ENCODE peak calls at places on chromosome 1, in six cellular contexts. One of them, this sample, is unnamed. For H3K27me3, the result is how much of the 10 kb centered on the place peaks cover.

GRCh38 chr1:12065872-12066271 is 2.8 kb downstream of the TNFRSF8 start:
- DNase-seq in Peyer's patch: no peak
- DNase-seq in tibial nerve: no peak
- DNase-seq in prostate gland: no peak
- DNase-seq in psoas muscle: no peak
- DNase-seq in transverse colon: no peak
- DNase-seq in this sample: peak

GRCh38 chr1:156122519-156123355 is 8.2 kb downstream of the LMNA start:
- DNase-seq in Peyer's patch: peak
- DNase-seq in tibial nerve: no peak
- DNase-seq in prostate gland: peak
- DNase-seq in psoas muscle: peak
- DNase-seq in transverse colon: peak
- DNase-seq in this sample: no peak

GRCh38 chr1:201229771-201230635 is 39.4 kb downstream of the IGFN1 start:
- DNase-seq in Peyer's patch: peak
- DNase-seq in tibial nerve: no peak
- DNase-seq in prostate gland: no peak
- DNase-seq in psoas muscle: no peak
- DNase-seq in transverse colon: no peak
- DNase-seq in this sample: no peak

GRCh38 chr1:208155243-208155642 is 88.9 kb downstream of the PLXNA2 start:
- DNase-seq in Peyer's patch: no peak
- DNase-seq in tibial nerve: no peak
- DNase-seq in prostate gland: no peak
- DNase-seq in psoas muscle: no peak
- DNase-seq in transverse colon: no peak
- DNase-seq in this sample: no peak

GRCh38 chr1:152580433-152580832 is at the start of gene LCE3D:
- DNase-seq in Peyer's patch: no peak
- DNase-seq in tibial nerve: no peak
- DNase-seq in prostate gland: no peak
- DNase-seq in psoas muscle: no peak
- DNase-seq in transverse colon: no peak
- DNase-seq in this sample: no peak

GRCh38 chr1:28205243-28205642 is 27.6 kb downstream of the DNAJC8 start:
- DNase-seq in Peyer's patch: no peak
- DNase-seq in tibial nerve: no peak
- DNase-seq in prostate gland: no peak
- DNase-seq in psoas muscle: no peak
- DNase-seq in transverse colon: no peak
- DNase-seq in this sample: no peak

GRCh38 chr1:53732409-53732808 is 6.6 kb downstream of the GLIS1 start:
- DNase-seq in Peyer's patch: no peak
- DNase-seq in tibial nerve: no peak
- DNase-seq in prostate gland: no peak
- DNase-seq in psoas muscle: no peak
- DNase-seq in transverse colon: no peak
- DNase-seq in this sample: no peak

GRCh38 chr1:212062832-212063438 is 27.4 kb downstream of the DTL start:
- DNase-seq in Peyer's patch: no peak
- DNase-seq in tibial nerve: no peak
- DNase-seq in prostate gland: no peak
- DNase-seq in psoas muscle: no peak
- DNase-seq in transverse colon: no peak
- DNase-seq in this sample: peak

GRCh38 chr1:28088168-28088961 is at the start of gene EYA3:
- DNase-seq in Peyer's patch: peak
- DNase-seq in tibial nerve: peak
- DNase-seq in prostate gland: peak
- DNase-seq in psoas muscle: peak
- DNase-seq in transverse colon: peak
- DNase-seq in this sample: peak

GRCh38 chr1:15386128-15386824 is 23.4 kb upstream of the EFHD2 start:
- DNase-seq in Peyer's patch: no peak
- DNase-seq in tibial nerve: no peak
- DNase-seq in prostate gland: no peak
- DNase-seq in psoas muscle: no peak
- DNase-seq in transverse colon: no peak
- DNase-seq in this sample: no peak

GRCh38 chr1:196538473-196538872 is 69.8 kb downstream of the KCNT2 start:
- DNase-seq in Peyer's patch: no peak
- DNase-seq in tibial nerve: no peak
- DNase-seq in prostate gland: no peak
- DNase-seq in psoas muscle: no peak
- DNase-seq in transverse colon: no peak
- DNase-seq in this sample: no peak

GRCh38 chr1:13816016-13816760 is 116.2 kb downstream of the PRDM2 start:
- DNase-seq in Peyer's patch: peak
- DNase-seq in tibial nerve: no peak
- DNase-seq in prostate gland: no peak
- DNase-seq in psoas muscle: no peak
- DNase-seq in transverse colon: no peak
- DNase-seq in this sample: no peak

GRCh38 chr1:44294588-44295007 is 60.5 kb downstream of the ERI3 start:
- DNase-seq in Peyer's patch: peak
- DNase-seq in tibial nerve: peak
- DNase-seq in prostate gland: no peak
- DNase-seq in psoas muscle: peak
- DNase-seq in transverse colon: peak
- DNase-seq in this sample: no peak

GRCh38 chr1:25031966-25032667 is 102.0 kb upstream of the RUNX3 start:
- DNase-seq in Peyer's patch: peak
- DNase-seq in tibial nerve: no peak
- DNase-seq in prostate gland: peak
- DNase-seq in psoas muscle: no peak
- DNase-seq in transverse colon: peak
- DNase-seq in this sample: peak

GRCh38 chr1:110743397-110743796 is 68.7 kb upstream of the KCNA3 start:
- DNase-seq in Peyer's patch: no peak
- DNase-seq in tibial nerve: no peak
- DNase-seq in prostate gland: no peak
- DNase-seq in psoas muscle: no peak
- DNase-seq in transverse colon: no peak
- DNase-seq in this sample: no peak

GRCh38 chr1:10068605-10069294 is 36.0 kb downstream of the UBE4B start:
- DNase-seq in Peyer's patch: no peak
- DNase-seq in tibial nerve: no peak
- DNase-seq in prostate gland: no peak
- DNase-seq in psoas muscle: no peak
- DNase-seq in transverse colon: no peak
- DNase-seq in this sample: no peak

GRCh38 chr1:167501513-167502191 is 16.7 kb downstream of the CD247 start:
- DNase-seq in Peyer's patch: peak
- DNase-seq in tibial nerve: no peak
- DNase-seq in prostate gland: no peak
- DNase-seq in psoas muscle: no peak
- DNase-seq in transverse colon: no peak
- DNase-seq in this sample: peak

GRCh38 chr1:22949807-22950462 is 22.7 kb downstream of the LACTBL1 start:
- DNase-seq in Peyer's patch: no peak
- DNase-seq in tibial nerve: no peak
- DNase-seq in prostate gland: no peak
- DNase-seq in psoas muscle: no peak
- DNase-seq in transverse colon: no peak
- DNase-seq in this sample: no peak

GRCh38 chr1:212760126-212760823 is 31.3 kb downstream of the NSL1 start:
- DNase-seq in Peyer's patch: peak
- DNase-seq in tibial nerve: no peak
- DNase-seq in prostate gland: no peak
- DNase-seq in psoas muscle: no peak
- DNase-seq in transverse colon: peak
- DNase-seq in this sample: no peak

GRCh38 chr1:47213230-47213676 is 18.8 kb downstream of the TAL1 start:
- DNase-seq in Peyer's patch: no peak
- DNase-seq in tibial nerve: no peak
- DNase-seq in prostate gland: no peak
- DNase-seq in psoas muscle: no peak
- DNase-seq in transverse colon: no peak
- DNase-seq in this sample: no peak

GRCh38 chr1:47214554-47214953 is 17.5 kb downstream of the TAL1 start:
- DNase-seq in Peyer's patch: no peak
- DNase-seq in tibial nerve: no peak
- DNase-seq in prostate gland: no peak
- DNase-seq in psoas muscle: no peak
- DNase-seq in transverse colon: no peak
- DNase-seq in this sample: no peak

GRCh38 chr1:47219001-47219400 is 13.0 kb downstream of the TAL1 start:
- DNase-seq in Peyer's patch: no peak
- DNase-seq in tibial nerve: no peak
- DNase-seq in prostate gland: no peak
- DNase-seq in psoas muscle: no peak
- DNase-seq in transverse colon: no peak
- DNase-seq in this sample: no peak

GRCh38 chr1:47215713-47216112 is 16.3 kb downstream of the TAL1 start:
- DNase-seq in Peyer's patch: no peak
- DNase-seq in tibial nerve: no peak
- DNase-seq in prostate gland: no peak
- DNase-seq in psoas muscle: no peak
- DNase-seq in transverse colon: no peak
- DNase-seq in this sample: no peak

DNA sequence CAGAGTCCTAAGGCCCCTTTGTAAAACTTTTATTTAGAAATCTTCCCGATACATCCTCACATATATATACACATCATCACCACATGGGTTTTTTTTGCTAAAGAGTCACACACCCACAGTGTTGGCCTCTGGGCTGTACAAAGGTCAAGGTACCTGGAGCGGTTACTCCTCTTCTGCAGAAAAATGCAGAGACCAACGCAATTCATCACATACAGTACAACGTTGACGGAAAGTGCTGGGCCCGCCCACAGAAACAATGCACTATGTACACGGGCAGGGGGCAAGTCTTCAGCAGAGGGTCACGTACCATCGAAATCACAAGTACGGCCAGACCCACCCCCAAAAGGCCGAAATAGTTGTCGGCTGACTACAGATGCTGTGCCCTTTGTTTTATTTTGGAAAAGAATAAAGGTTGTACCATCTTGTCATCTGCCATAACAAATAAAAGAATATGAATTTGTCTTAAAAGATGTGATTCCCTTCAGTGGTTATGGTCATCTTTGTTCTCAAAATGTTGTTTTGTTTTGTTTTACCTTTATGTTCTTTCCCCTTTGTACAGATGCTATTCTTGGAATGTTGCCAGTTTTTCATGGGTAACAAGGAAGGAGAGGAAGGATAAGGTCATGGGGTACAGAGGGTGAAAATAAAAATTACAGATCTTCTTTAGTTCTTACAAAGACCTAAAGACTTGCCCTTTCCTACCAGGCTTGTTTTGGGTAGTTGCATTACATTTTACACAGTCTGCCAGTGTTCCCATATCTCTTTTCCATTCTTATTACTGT is 15.6 kb downstream of the TAL1 start:
- DNase-seq in Peyer's patch: no peak
- DNase-seq in tibial nerve: no peak
- DNase-seq in prostate gland: no peak
- DNase-seq in psoas muscle: no peak
- DNase-seq in transverse colon: no peak
- DNase-seq in this sample: no peak
- H3K27me3 ChIP-seq in Peyer's patch: under half
- H3K27me3 ChIP-seq in tibial nerve: under half
- H3K27me3 ChIP-seq in prostate gland: under half
- H3K27me3 ChIP-seq in psoas muscle: under half
- H3K27me3 ChIP-seq in transverse colon: under half
- H3K27me3 ChIP-seq in this sample: under half

GRCh38 chr1:47511825-47512224 is 74.0 kb downstream of the FOXD2 start:
- DNase-seq in Peyer's patch: no peak
- DNase-seq in tibial nerve: no peak
- DNase-seq in prostate gland: no peak
- DNase-seq in psoas muscle: no peak
- DNase-seq in transverse colon: no peak
- DNase-seq in this sample: no peak
- H3K27me3 ChIP-seq in Peyer's patch: under half
- H3K27me3 ChIP-seq in tibial nerve: under half
- H3K27me3 ChIP-seq in prostate gland: under half
- H3K27me3 ChIP-seq in psoas muscle: under half
- H3K27me3 ChIP-seq in transverse colon: under half
- H3K27me3 ChIP-seq in this sample: under half

DNA sequence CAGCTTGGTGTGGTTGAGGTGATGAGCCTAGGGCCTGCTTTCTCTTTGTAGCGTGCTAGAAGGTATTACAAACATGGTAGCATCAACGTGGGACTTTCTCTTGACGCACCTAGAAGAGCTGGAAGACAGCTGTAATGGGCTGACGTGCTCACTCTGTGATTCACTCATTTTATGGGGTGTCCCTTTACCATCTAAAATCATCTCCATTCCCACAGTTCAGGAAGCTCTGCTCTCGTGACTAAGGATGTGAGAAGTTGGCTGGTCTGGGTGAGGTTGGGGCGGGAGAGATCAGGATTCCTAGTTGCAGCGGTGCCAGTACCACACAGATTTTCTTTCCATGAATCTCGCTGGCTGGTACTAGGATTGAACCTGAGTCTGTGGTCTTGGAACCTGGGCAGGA is 4.2 kb downstream of the HTR6 start:
- DNase-seq in Peyer's patch: no peak
- DNase-seq in tibial nerve: no peak
- DNase-seq in prostate gland: no peak
- DNase-seq in psoas muscle: no peak
- DNase-seq in transverse colon: no peak
- DNase-seq in this sample: no peak
- H3K27me3 ChIP-seq in Peyer's patch: under half
- H3K27me3 ChIP-seq in tibial nerve: half or more
- H3K27me3 ChIP-seq in prostate gland: under half
- H3K27me3 ChIP-seq in psoas muscle: under half
- H3K27me3 ChIP-seq in transverse colon: half or more
- H3K27me3 ChIP-seq in this sample: under half

DNA sequence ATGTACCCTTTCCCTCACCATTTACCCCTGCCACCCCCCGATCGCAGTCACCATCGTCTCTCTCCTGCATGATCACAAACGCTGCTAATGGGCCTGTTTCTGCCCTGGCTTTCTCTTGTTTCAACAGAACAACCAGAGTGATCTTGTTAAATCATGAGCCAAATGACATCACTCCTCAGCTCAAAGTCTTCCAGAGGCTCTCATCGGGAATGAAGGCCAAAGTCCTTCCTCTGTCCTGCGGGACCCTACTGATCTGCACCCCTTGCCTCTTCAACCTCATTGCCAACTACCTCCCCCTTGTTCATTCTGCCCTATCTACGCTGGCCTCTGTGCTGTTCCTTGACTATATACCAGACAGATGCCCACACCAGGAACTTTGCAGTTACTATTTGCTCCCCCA is 39.4 kb upstream of the PTGFRN start:
- DNase-seq in Peyer's patch: peak
- DNase-seq in tibial nerve: no peak
- DNase-seq in prostate gland: no peak
- DNase-seq in psoas muscle: no peak
- DNase-seq in transverse colon: no peak
- DNase-seq in this sample: no peak
- H3K27me3 ChIP-seq in Peyer's patch: under half
- H3K27me3 ChIP-seq in tibial nerve: under half
- H3K27me3 ChIP-seq in prostate gland: under half
- H3K27me3 ChIP-seq in psoas muscle: under half
- H3K27me3 ChIP-seq in transverse colon: under half
- H3K27me3 ChIP-seq in this sample: under half

GRCh38 chr1:234669499-234669898 is 59.5 kb upstream of the IRF2BP2 start:
- DNase-seq in Peyer's patch: no peak
- DNase-seq in tibial nerve: no peak
- DNase-seq in prostate gland: no peak
- DNase-seq in psoas muscle: no peak
- DNase-seq in transverse colon: no peak
- DNase-seq in this sample: no peak
- H3K27me3 ChIP-seq in Peyer's patch: under half
- H3K27me3 ChIP-seq in tibial nerve: under half
- H3K27me3 ChIP-seq in prostate gland: under half
- H3K27me3 ChIP-seq in psoas muscle: under half
- H3K27me3 ChIP-seq in transverse colon: under half
- H3K27me3 ChIP-seq in this sample: under half